ENCODE peak calls at places on chromosome 9, in six cellular contexts. One of them, this sample, is unnamed.
A peak's percentile ranks its signal among the peaks of the same experiment; 100 is the strongest.

GRCh38 chr9:127813739-127814226 is 11.1 kb downstream of the FPGS start:
- DNase-seq in GM10248: no peak
- DNase-seq in AML-193: no peak
- DNase-seq in psoas muscle: no peak
- DNase-seq in stimulated activated CD8-positive, alpha-beta memory T cell treated with anti-CD3 and anti-CD28 coated beads, Interleukin-7, amount 100 ng/mL, for 1 hour: no peak
- DNase-seq in fibroblast of mammary gland: no peak
- DNase-seq in this sample: no peak

GRCh38 chr9:93596399-93596798 is 20.0 kb downstream of the PHF2 start:
- DNase-seq in GM10248: no peak
- DNase-seq in AML-193: no peak
- DNase-seq in psoas muscle: no peak
- DNase-seq in stimulated activated CD8-positive, alpha-beta memory T cell treated with anti-CD3 and anti-CD28 coated beads, Interleukin-7, amount 100 ng/mL, for 1 hour: no peak
- DNase-seq in fibroblast of mammary gland: no peak
- DNase-seq in this sample: no peak

GRCh38 chr9:129273136-129273895 is 95.3 kb upstream of the IER5L start:
- DNase-seq in GM10248: no peak
- DNase-seq in AML-193: no peak
- DNase-seq in psoas muscle: peak; percentile 4
- DNase-seq in stimulated activated CD8-positive, alpha-beta memory T cell treated with anti-CD3 and anti-CD28 coated beads, Interleukin-7, amount 100 ng/mL, for 1 hour: no peak
- DNase-seq in fibroblast of mammary gland: no peak
- DNase-seq in this sample: no peak

GRCh38 chr9:93865245-93865644 is 89.9 kb downstream of the BARX1 start:
- DNase-seq in GM10248: no peak
- DNase-seq in AML-193: no peak
- DNase-seq in psoas muscle: no peak
- DNase-seq in stimulated activated CD8-positive, alpha-beta memory T cell treated with anti-CD3 and anti-CD28 coated beads, Interleukin-7, amount 100 ng/mL, for 1 hour: no peak
- DNase-seq in fibroblast of mammary gland: no peak
- DNase-seq in this sample: no peak

GRCh38 chr9:137453643-137454081 is 5.5 kb downstream of the NSMF start:
- DNase-seq in GM10248: peak; percentile 89
- DNase-seq in AML-193: no peak
- DNase-seq in psoas muscle: peak; percentile 87
- DNase-seq in stimulated activated CD8-positive, alpha-beta memory T cell treated with anti-CD3 and anti-CD28 coated beads, Interleukin-7, amount 100 ng/mL, for 1 hour: no peak
- DNase-seq in fibroblast of mammary gland: peak; percentile 64
- DNase-seq in this sample: peak; percentile 15

GRCh38 chr9:94918038-94918753 is 191.7 kb downstream of the AOPEP start:
- DNase-seq in GM10248: peak; percentile 61
- DNase-seq in AML-193: no peak
- DNase-seq in psoas muscle: no peak
- DNase-seq in stimulated activated CD8-positive, alpha-beta memory T cell treated with anti-CD3 and anti-CD28 coated beads, Interleukin-7, amount 100 ng/mL, for 1 hour: no peak
- DNase-seq in fibroblast of mammary gland: no peak
- DNase-seq in this sample: no peak

GRCh38 chr9:112774006-112774996 is 23.7 kb downstream of the SNX30 start:
- DNase-seq in GM10248: no peak
- DNase-seq in AML-193: no peak
- DNase-seq in psoas muscle: no peak
- DNase-seq in stimulated activated CD8-positive, alpha-beta memory T cell treated with anti-CD3 and anti-CD28 coated beads, Interleukin-7, amount 100 ng/mL, for 1 hour: no peak
- DNase-seq in fibroblast of mammary gland: peak; percentile 58
- DNase-seq in this sample: no peak

GRCh38 chr9:14159440-14160222 is 154.3 kb downstream of the NFIB start:
- DNase-seq in GM10248: no peak
- DNase-seq in AML-193: no peak
- DNase-seq in psoas muscle: no peak
- DNase-seq in stimulated activated CD8-positive, alpha-beta memory T cell treated with anti-CD3 and anti-CD28 coated beads, Interleukin-7, amount 100 ng/mL, for 1 hour: no peak
- DNase-seq in fibroblast of mammary gland: no peak
- DNase-seq in this sample: peak; percentile 46

GRCh38 chr9:133679466-133680051 is 43.4 kb downstream of the DBH start:
- DNase-seq in GM10248: no peak
- DNase-seq in AML-193: no peak
- DNase-seq in psoas muscle: peak; percentile 56
- DNase-seq in stimulated activated CD8-positive, alpha-beta memory T cell treated with anti-CD3 and anti-CD28 coated beads, Interleukin-7, amount 100 ng/mL, for 1 hour: no peak
- DNase-seq in fibroblast of mammary gland: no peak
- DNase-seq in this sample: no peak

GRCh38 chr9:112570731-112571167 is 84.1 kb downstream of the KIAA1958 start:
- DNase-seq in GM10248: no peak
- DNase-seq in AML-193: no peak
- DNase-seq in psoas muscle: no peak
- DNase-seq in stimulated activated CD8-positive, alpha-beta memory T cell treated with anti-CD3 and anti-CD28 coated beads, Interleukin-7, amount 100 ng/mL, for 1 hour: no peak
- DNase-seq in fibroblast of mammary gland: peak; percentile 7
- DNase-seq in this sample: no peak

GRCh38 chr9:18555105-18555883 is 81.3 kb downstream of the ADAMTSL1 start:
- DNase-seq in GM10248: no peak
- DNase-seq in AML-193: no peak
- DNase-seq in psoas muscle: no peak
- DNase-seq in stimulated activated CD8-positive, alpha-beta memory T cell treated with anti-CD3 and anti-CD28 coated beads, Interleukin-7, amount 100 ng/mL, for 1 hour: no peak
- DNase-seq in fibroblast of mammary gland: no peak
- DNase-seq in this sample: no peak

GRCh38 chr9:107932036-107932435 is 442.5 kb upstream of the KLF4 start:
- DNase-seq in GM10248: no peak
- DNase-seq in AML-193: no peak
- DNase-seq in psoas muscle: no peak
- DNase-seq in stimulated activated CD8-positive, alpha-beta memory T cell treated with anti-CD3 and anti-CD28 coated beads, Interleukin-7, amount 100 ng/mL, for 1 hour: no peak
- DNase-seq in fibroblast of mammary gland: peak; percentile 78
- DNase-seq in this sample: no peak

GRCh38 chr9:136648746-136649145 is 14.0 kb upstream of the EGFL7 start:
- DNase-seq in GM10248: no peak
- DNase-seq in AML-193: no peak
- DNase-seq in psoas muscle: peak; percentile 81
- DNase-seq in stimulated activated CD8-positive, alpha-beta memory T cell treated with anti-CD3 and anti-CD28 coated beads, Interleukin-7, amount 100 ng/mL, for 1 hour: no peak
- DNase-seq in fibroblast of mammary gland: no peak
- DNase-seq in this sample: no peak

GRCh38 chr9:114483499-114483898 is 21.8 kb downstream of the WHRN start:
- DNase-seq in GM10248: no peak
- DNase-seq in AML-193: no peak
- DNase-seq in psoas muscle: no peak
- DNase-seq in stimulated activated CD8-positive, alpha-beta memory T cell treated with anti-CD3 and anti-CD28 coated beads, Interleukin-7, amount 100 ng/mL, for 1 hour: no peak
- DNase-seq in fibroblast of mammary gland: no peak
- DNase-seq in this sample: no peak

GRCh38 chr9:130010151-130010988 is 32.6 kb downstream of the FNBP1 start:
- DNase-seq in GM10248: no peak
- DNase-seq in AML-193: no peak
- DNase-seq in psoas muscle: no peak
- DNase-seq in stimulated activated CD8-positive, alpha-beta memory T cell treated with anti-CD3 and anti-CD28 coated beads, Interleukin-7, amount 100 ng/mL, for 1 hour: no peak
- DNase-seq in fibroblast of mammary gland: no peak
- DNase-seq in this sample: no peak

GRCh38 chr9:69400470-69400869 is 75.5 kb downstream of the ENTREP1 start:
- DNase-seq in GM10248: no peak
- DNase-seq in AML-193: no peak
- DNase-seq in psoas muscle: no peak
- DNase-seq in stimulated activated CD8-positive, alpha-beta memory T cell treated with anti-CD3 and anti-CD28 coated beads, Interleukin-7, amount 100 ng/mL, for 1 hour: no peak
- DNase-seq in fibroblast of mammary gland: no peak
- DNase-seq in this sample: no peak

GRCh38 chr9:95085861-95086563 is 231.5 kb downstream of the FANCC start:
- DNase-seq in GM10248: no peak
- DNase-seq in AML-193: no peak
- DNase-seq in psoas muscle: peak; percentile 82
- DNase-seq in stimulated activated CD8-positive, alpha-beta memory T cell treated with anti-CD3 and anti-CD28 coated beads, Interleukin-7, amount 100 ng/mL, for 1 hour: no peak
- DNase-seq in fibroblast of mammary gland: no peak
- DNase-seq in this sample: no peak

GRCh38 chr9:129102791-129103594 is 7.6 kb downstream of the CRAT start:
- DNase-seq in GM10248: peak; percentile 62
- DNase-seq in AML-193: peak; percentile 13
- DNase-seq in psoas muscle: peak; percentile 84
- DNase-seq in stimulated activated CD8-positive, alpha-beta memory T cell treated with anti-CD3 and anti-CD28 coated beads, Interleukin-7, amount 100 ng/mL, for 1 hour: no peak
- DNase-seq in fibroblast of mammary gland: peak; percentile 47
- DNase-seq in this sample: peak; percentile 38

GRCh38 chr9:5596173-5596572 is 32.7 kb upstream of the RIC1 start:
- DNase-seq in GM10248: no peak
- DNase-seq in AML-193: no peak
- DNase-seq in psoas muscle: no peak
- DNase-seq in stimulated activated CD8-positive, alpha-beta memory T cell treated with anti-CD3 and anti-CD28 coated beads, Interleukin-7, amount 100 ng/mL, for 1 hour: no peak
- DNase-seq in fibroblast of mammary gland: no peak
- DNase-seq in this sample: no peak

GRCh38 chr9:93258419-93258817 is 74.5 kb downstream of the WNK2 start:
- DNase-seq in GM10248: no peak
- DNase-seq in AML-193: no peak
- DNase-seq in psoas muscle: peak; percentile 15
- DNase-seq in stimulated activated CD8-positive, alpha-beta memory T cell treated with anti-CD3 and anti-CD28 coated beads, Interleukin-7, amount 100 ng/mL, for 1 hour: no peak
- DNase-seq in fibroblast of mammary gland: no peak
- DNase-seq in this sample: no peak